ENCODE peak calls at places on chromosomes 11 and 22, in nine cellular contexts. Y, K, O, Z, N, F, E, B and P are unnamed samples.

GRCh38 chr11:44878696-44879095 is 72.0 kb downstream of the TP53I11 start:
- DNase-seq in Y (no peak), K (no peak), O (peak), Z (no peak), N (no peak), F (no peak), E (no peak), B (no peak), P (no peak)

GRCh38 chr22:32100711-32101110 is 57.6 kb downstream of the SLC5A1 start:
- DNase-seq in Y (no peak), K (no peak), O (no peak), Z (no peak), N (no peak), F (no peak), E (no peak), B (no peak), P (no peak)

GRCh38 chr22:48901324-48901723 is 926.3 kb downstream of the BRD1 start:
- DNase-seq in Y (no peak), K (peak), O (no peak), Z (no peak), N (peak), F (no peak), E (no peak), B (no peak), P (peak)

GRCh38 chr22:29040385-29041275 is 21.0 kb downstream of the C22orf31 start:
- DNase-seq in Y (no peak), K (peak), O (peak), Z (no peak), N (peak), F (peak), E (no peak), B (peak), P (peak)

GRCh38 chr11:45142241-45142885 is 4.1 kb upstream of the PRDM11 start:
- DNase-seq in Y (no peak), K (no peak), O (no peak), Z (no peak), N (no peak), F (no peak), E (no peak), B (no peak), P (no peak)

GRCh38 chr11:125170406-125171031 is 6.0 kb downstream of the PKNOX2 start:
- DNase-seq in Y (no peak), K (no peak), O (peak), Z (peak), N (no peak), F (no peak), E (peak), B (no peak), P (peak)

GRCh38 chr11:35618497-35619029 is 303 bp downstream of the FJX1 start:
- DNase-seq in Y (no peak), K (no peak), O (peak), Z (no peak), N (no peak), F (no peak), E (no peak), B (no peak), P (no peak)

GRCh38 chr22:43867839-43868652 is 5.7 kb upstream of the SULT4A1 start:
- DNase-seq in Y (no peak), K (no peak), O (peak), Z (peak), N (peak), F (no peak), E (peak), B (no peak), P (no peak)

GRCh38 chr22:22750335-22751042 is 106.1 kb downstream of the GGTLC2 start:
- DNase-seq in Y (no peak), K (no peak), O (no peak), Z (no peak), N (no peak), F (no peak), E (peak), B (no peak), P (no peak)

GRCh38 chr11:34145847-34146381 is 40.5 kb downstream of the NAT10 start:
- DNase-seq in Y (no peak), K (no peak), O (no peak), Z (no peak), N (no peak), F (peak), E (no peak), B (no peak), P (no peak)

GRCh38 chr11:67666303-67666645 is 8.1 kb downstream of the ALDH3B2 start:
- DNase-seq in Y (no peak), K (no peak), O (no peak), Z (no peak), N (no peak), F (no peak), E (no peak), B (no peak), P (no peak)

GRCh38 chr22:21082248-21082647 is 36.5 kb downstream of the LRRC74B start:
- DNase-seq in Y (no peak), K (no peak), O (no peak), Z (no peak), N (no peak), F (no peak), E (no peak), B (no peak), P (no peak)

GRCh38 chr11:36622431-36623136 is 24.5 kb upstream of the RAG2 start:
- DNase-seq in Y (no peak), K (no peak), O (peak), Z (no peak), N (no peak), F (no peak), E (no peak), B (no peak), P (no peak)

GRCh38 chr22:34914871-34915270 is 151.1 kb upstream of the ISX start:
- DNase-seq in Y (no peak), K (no peak), O (peak), Z (no peak), N (no peak), F (no peak), E (no peak), B (no peak), P (no peak)

GRCh38 chr11:74112877-74113276 is 57.9 kb downstream of the C2CD3 start:
- DNase-seq in Y (no peak), K (no peak), O (no peak), Z (no peak), N (no peak), F (no peak), E (no peak), B (no peak), P (no peak)

GRCh38 chr11:83566948-83567347 is 280.8 kb upstream of the CCDC90B start:
- DNase-seq in Y (no peak), K (no peak), O (no peak), Z (no peak), N (no peak), F (no peak), E (no peak), B (peak), P (no peak)

GRCh38 chr11:36455658-36456111 is 54.4 kb downstream of the TRAF6 start:
- DNase-seq in Y (peak), K (no peak), O (peak), Z (peak), N (no peak), F (no peak), E (peak), B (peak), P (peak)

GRCh38 chr22:37507731-37508130 is 11.5 kb downstream of the CARD10 start:
- DNase-seq in Y (no peak), K (no peak), O (no peak), Z (no peak), N (no peak), F (no peak), E (no peak), B (no peak), P (no peak)

GRCh38 chr22:37509026-37509886 is 10.0 kb downstream of the CARD10 start:
- DNase-seq in Y (no peak), K (no peak), O (no peak), Z (no peak), N (no peak), F (no peak), E (peak), B (no peak), P (no peak)

GRCh38 chr22:37505989-37506388 is 13.2 kb downstream of the CARD10 start:
- DNase-seq in Y (no peak), K (no peak), O (no peak), Z (no peak), N (no peak), F (no peak), E (no peak), B (no peak), P (no peak)

GRCh38 chr22:37510046-37510445 is 9.2 kb downstream of the CARD10 start:
- DNase-seq in Y (no peak), K (no peak), O (no peak), Z (no peak), N (no peak), F (no peak), E (peak), B (no peak), P (no peak)

DNA sequence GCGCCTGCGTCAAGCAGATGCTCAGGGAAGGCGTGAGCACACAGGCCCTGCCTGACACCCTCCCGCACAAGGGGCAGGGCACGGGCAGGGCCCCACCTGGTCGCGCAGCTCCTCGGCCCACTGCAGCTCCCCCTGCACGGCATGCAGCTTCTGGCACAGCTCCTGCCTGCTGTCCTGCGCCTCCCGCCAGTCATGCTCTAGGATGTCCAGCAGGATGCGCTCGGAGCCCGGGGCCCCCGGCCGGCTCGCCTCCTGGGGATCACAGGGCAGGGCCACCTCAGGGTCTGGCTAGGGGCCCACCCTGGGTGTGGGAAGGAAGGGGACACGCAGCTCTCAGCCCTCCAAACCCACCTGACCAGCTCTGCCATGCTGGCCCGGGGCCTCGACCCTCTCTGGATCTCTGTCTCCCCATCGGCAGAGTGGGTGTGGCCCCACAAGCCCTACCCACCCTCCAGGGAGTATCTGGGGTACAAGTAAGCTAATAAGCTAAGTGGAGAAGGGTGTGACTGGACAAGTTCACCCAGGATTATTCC is 10.7 kb downstream of the CARD10 start:
- DNase-seq in Y (no peak), K (no peak), O (no peak), Z (peak), N (no peak), F (no peak), E (peak), B (no peak), P (no peak)
- TF ChIP-seq CTCF in Y (no peak), K (no peak), O (peak), Z (peak), N (no peak), F (no peak), E (no peak), B (no peak), P (no peak)

GRCh38 chr22:38467904-38468760 is at the start of gene KDELR3:
- DNase-seq in Y (no peak), K (no peak), O (peak), Z (peak), N (no peak), F (no peak), E (peak), B (no peak), P (no peak)
- TF ChIP-seq CTCF in Y (peak), K (no peak), O (peak), Z (no peak), N (peak), F (peak), E (no peak), B (peak), P (peak)

GRCh38 chr22:41966607-41967240 is 2.5 kb upstream of the SEPTIN3 start:
- DNase-seq in Y (no peak), K (no peak), O (peak), Z (no peak), N (peak), F (peak), E (no peak), B (peak), P (no peak)
- TF ChIP-seq CTCF in Y (no peak), K (peak), O (peak), Z (peak), N (peak), F (peak), E (peak), B (peak), P (no peak)

GRCh38 chr11:772429-773390 is 4.6 kb downstream of the GATD1 start:
- DNase-seq in Y (no peak), K (no peak), O (peak), Z (peak), N (no peak), F (no peak), E (peak), B (no peak), P (no peak)

GRCh38 chr11:773425-773824 is 3.9 kb downstream of the GATD1 start:
- DNase-seq in Y (no peak), K (no peak), O (peak), Z (no peak), N (no peak), F (no peak), E (no peak), B (no peak), P (no peak)

GRCh38 chr11:776459-777287 is 614 bp downstream of the GATD1 start:
- DNase-seq in Y (no peak), K (peak), O (peak), Z (peak), N (peak), F (no peak), E (peak), B (no peak), P (no peak)

GRCh38 chr11:773830-774229 is 3.5 kb downstream of the GATD1 start:
- DNase-seq in Y (no peak), K (no peak), O (peak), Z (no peak), N (no peak), F (no peak), E (no peak), B (no peak), P (no peak)

DNA sequence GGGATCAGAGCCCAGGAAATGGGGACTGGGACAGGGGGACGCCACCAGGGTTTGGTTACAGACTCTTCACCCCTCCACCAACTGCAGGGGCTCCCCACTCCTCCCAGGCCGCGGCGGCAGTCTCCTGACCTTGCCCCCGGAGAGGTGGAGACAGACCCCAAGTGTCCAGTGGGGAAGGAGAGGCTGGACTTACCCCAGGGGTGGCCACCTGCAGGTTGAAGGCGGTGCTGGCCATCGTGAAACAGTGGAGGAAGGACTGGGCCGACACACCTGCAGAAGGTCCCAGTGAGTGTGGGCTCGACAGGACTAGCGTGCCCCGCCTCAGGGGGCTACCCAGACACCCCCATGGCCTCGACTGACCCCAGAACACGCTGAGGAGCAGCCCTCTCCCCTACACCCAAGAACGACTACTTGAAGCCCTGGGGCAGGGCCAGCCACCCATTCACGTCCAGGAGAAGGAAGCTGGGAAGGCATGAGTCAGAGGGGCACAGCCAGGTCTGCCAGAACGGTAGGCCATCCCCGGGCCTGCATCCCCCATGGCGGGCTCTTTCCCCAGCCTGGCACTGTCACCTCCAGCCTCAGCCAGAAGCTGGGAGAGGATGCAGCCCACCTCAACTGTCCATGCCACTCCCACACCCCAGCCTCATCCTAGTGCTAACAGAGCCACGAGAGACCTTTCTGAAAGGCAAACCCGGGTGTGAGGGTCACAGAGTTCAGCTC is 2.3 kb downstream of the GATD1 start:
- DNase-seq in Y (no peak), K (no peak), O (peak), Z (peak), N (peak), F (no peak), E (peak), B (no peak), P (no peak)
- TF ChIP-seq CTCF in Y (no peak), K (no peak), O (no peak), Z (no peak), N (peak), F (no peak), E (no peak), B (no peak), P (no peak)

GRCh38 chr11:94809251-94809650 is 41.1 kb downstream of the AMOTL1 start:
- DNase-seq in Y (no peak), K (no peak), O (no peak), Z (no peak), N (no peak), F (no peak), E (no peak), B (no peak), P (no peak)
- TF ChIP-seq CTCF in Y (no peak), K (no peak), O (no peak), Z (no peak), N (no peak), F (no peak), E (no peak), B (no peak), P (no peak)

DNA sequence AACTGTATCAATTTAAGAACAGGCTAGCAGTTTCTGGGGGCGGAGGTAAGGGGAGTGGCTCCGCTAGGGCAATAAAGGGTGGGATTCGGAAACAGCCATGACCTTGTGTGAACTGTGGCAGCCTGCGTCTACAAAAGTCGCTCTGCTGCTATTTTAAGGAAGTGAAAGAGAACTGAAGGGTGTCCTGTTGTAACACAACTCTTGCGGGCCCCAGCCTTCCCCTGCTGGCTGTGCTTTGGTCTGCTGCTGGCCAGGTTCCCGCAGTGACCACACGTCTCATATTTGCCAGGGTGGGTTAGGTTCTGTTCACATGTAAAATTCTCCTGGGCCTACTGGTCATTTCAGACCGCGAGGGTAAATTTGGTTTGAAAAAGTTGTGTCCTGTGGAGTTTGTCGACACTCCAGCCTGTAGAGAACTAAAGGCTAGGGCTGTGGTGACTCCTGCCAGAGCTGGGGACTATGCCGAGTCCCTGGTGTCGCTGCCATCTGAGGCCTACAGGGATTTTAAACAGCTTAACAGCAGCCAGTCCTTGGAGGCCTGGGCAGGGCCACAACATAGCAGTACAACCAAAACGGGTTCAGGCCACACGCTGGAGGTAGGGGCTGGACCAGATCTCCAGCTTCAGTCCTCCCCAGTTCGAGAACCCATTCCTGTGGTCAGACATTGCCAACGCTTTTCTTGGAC is 1.1 kb upstream of the PPFIBP2 start:
- DNase-seq in Y (peak), K (no peak), O (no peak), Z (peak), N (no peak), F (peak), E (peak), B (peak), P (peak)
- TF ChIP-seq CTCF in Y (no peak), K (no peak), O (no peak), Z (peak), N (no peak), F (peak), E (no peak), B (peak), P (no peak)

GRCh38 chr11:110903830-110904229 is 191.6 kb upstream of the ARHGAP20 start:
- DNase-seq in Y (no peak), K (no peak), O (peak), Z (no peak), N (no peak), F (no peak), E (no peak), B (no peak), P (no peak)
- TF ChIP-seq CTCF in Y (no peak), K (no peak), O (no peak), Z (no peak), N (no peak), F (no peak), E (no peak), B (no peak), P (no peak)

GRCh38 chr22:45638197-45638596 is 33.4 kb upstream of the ATXN10 start:
- DNase-seq in Y (no peak), K (no peak), O (no peak), Z (no peak), N (no peak), F (no peak), E (no peak), B (no peak), P (no peak)

GRCh38 chr22:45640291-45640940 is 31.2 kb upstream of the ATXN10 start:
- DNase-seq in Y (no peak), K (no peak), O (no peak), Z (no peak), N (no peak), F (no peak), E (no peak), B (no peak), P (no peak)

GRCh38 chr22:45640941-45641621 is 30.6 kb upstream of the ATXN10 start:
- DNase-seq in Y (no peak), K (no peak), O (no peak), Z (no peak), N (no peak), F (no peak), E (no peak), B (no peak), P (no peak)

GRCh38 chr22:45639747-45640102 is 31.9 kb upstream of the ATXN10 start:
- DNase-seq in Y (no peak), K (no peak), O (no peak), Z (no peak), N (no peak), F (no peak), E (no peak), B (no peak), P (no peak)

GRCh38 chr22:45638834-45639746 is 32.5 kb upstream of the ATXN10 start:
- DNase-seq in Y (no peak), K (no peak), O (no peak), Z (peak), N (no peak), F (no peak), E (peak), B (no peak), P (peak)
- TF ChIP-seq CTCF in Y (no peak), K (no peak), O (no peak), Z (no peak), N (no peak), F (no peak), E (no peak), B (no peak), P (no peak)

DNA sequence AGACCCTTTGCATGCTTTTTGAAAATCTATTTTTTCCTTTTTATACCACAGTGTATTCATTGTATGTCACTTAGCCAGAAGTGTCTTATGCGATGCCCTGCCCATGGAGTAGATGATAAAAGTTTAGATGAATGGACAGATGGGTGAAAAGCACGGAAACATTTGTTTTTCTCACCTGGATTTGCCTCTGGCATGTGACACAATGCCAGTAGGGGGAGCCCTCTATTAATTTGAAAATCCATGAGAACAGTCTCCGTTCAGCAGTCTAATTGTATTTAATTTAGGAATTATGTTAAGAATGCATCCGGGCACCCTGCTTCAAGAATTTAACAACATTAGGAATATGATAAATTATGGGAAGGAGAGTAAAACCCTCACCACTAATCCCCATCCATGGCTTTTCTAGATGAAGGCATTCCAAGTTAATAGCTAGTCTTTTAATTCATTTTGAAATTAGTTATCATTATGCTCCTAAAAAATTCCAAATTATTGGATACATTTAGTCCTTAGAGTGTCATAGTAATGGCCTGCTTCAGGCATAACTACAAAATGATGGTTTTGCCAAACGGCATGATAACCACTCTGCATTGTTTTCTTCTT is 55.3 kb upstream of the ALKBH3 start:
- DNase-seq in Y (no peak), K (no peak), O (peak), Z (no peak), N (no peak), F (no peak), E (no peak), B (no peak), P (no peak)
- TF ChIP-seq CTCF in Y (peak), K (no peak), O (peak), Z (peak), N (peak), F (peak), E (peak), B (peak), P (peak)